ENCODE peak calls at places on chromosomes 16 and 17, in six cellular contexts. One of them, this sample, is unnamed.
A peak's percentile ranks its signal among the peaks of the same experiment; 100 is the strongest.

GRCh38 chr17:45977506-45977824 is 21.6 kb upstream of the STH start:
- DNase-seq in activated naive CD8-positive, alpha-beta T cell treated with anti-CD3 and anti-CD28 coated beads for 36 hours: no peak
- DNase-seq in NCI-H345: no peak
- DNase-seq in effector memory CD4-positive, alpha-beta T cell: no peak
- DNase-seq in SHP77: no peak
- DNase-seq in AG09319: no peak
- DNase-seq in this sample: no peak

GRCh38 chr16:49748322-49748721 is 107.6 kb downstream of the ZNF423 start:
- DNase-seq in SHP77: no peak
- DNase-seq in activated naive CD8-positive, alpha-beta T cell treated with anti-CD3 and anti-CD28 coated beads for 36 hours: peak; percentile 29
- DNase-seq in effector memory CD4-positive, alpha-beta T cell: no peak
- DNase-seq in NCI-H345: no peak
- DNase-seq in AG09319: no peak
- DNase-seq in this sample: no peak

GRCh38 chr17:33284022-33284421 is 9.1 kb downstream of the ASIC2 start:
- DNase-seq in AG09319: peak; percentile 68
- DNase-seq in activated naive CD8-positive, alpha-beta T cell treated with anti-CD3 and anti-CD28 coated beads for 36 hours: no peak
- DNase-seq in effector memory CD4-positive, alpha-beta T cell: no peak
- DNase-seq in SHP77: peak; percentile 71
- DNase-seq in NCI-H345: peak; percentile 30
- DNase-seq in this sample: peak; percentile 76

GRCh38 chr17:81221371-81221841 is 1.4 kb downstream of the CEP131 start:
- DNase-seq in activated naive CD8-positive, alpha-beta T cell treated with anti-CD3 and anti-CD28 coated beads for 36 hours: no peak
- DNase-seq in effector memory CD4-positive, alpha-beta T cell: no peak
- DNase-seq in NCI-H345: no peak
- DNase-seq in SHP77: no peak
- DNase-seq in AG09319: no peak
- DNase-seq in this sample: no peak

GRCh38 chr17:4005296-4006164 is 41.3 kb upstream of the ATP2A3 start:
- DNase-seq in NCI-H345: no peak
- DNase-seq in SHP77: no peak
- DNase-seq in effector memory CD4-positive, alpha-beta T cell: no peak
- DNase-seq in AG09319: no peak
- DNase-seq in activated naive CD8-positive, alpha-beta T cell treated with anti-CD3 and anti-CD28 coated beads for 36 hours: no peak
- DNase-seq in this sample: no peak

GRCh38 chr16:30459456-30459855 is 13.1 kb upstream of the ITGAL start:
- DNase-seq in SHP77: no peak
- DNase-seq in activated naive CD8-positive, alpha-beta T cell treated with anti-CD3 and anti-CD28 coated beads for 36 hours: no peak
- DNase-seq in NCI-H345: no peak
- DNase-seq in effector memory CD4-positive, alpha-beta T cell: no peak
- DNase-seq in AG09319: no peak
- DNase-seq in this sample: no peak

GRCh38 chr16:66335704-66336329 is 30.7 kb upstream of the CDH5 start:
- DNase-seq in AG09319: peak; percentile 18
- DNase-seq in NCI-H345: peak; percentile 94
- DNase-seq in effector memory CD4-positive, alpha-beta T cell: no peak
- DNase-seq in activated naive CD8-positive, alpha-beta T cell treated with anti-CD3 and anti-CD28 coated beads for 36 hours: no peak
- DNase-seq in SHP77: peak; percentile 82
- DNase-seq in this sample: no peak

GRCh38 chr16:80300876-80301275 is 239.9 kb upstream of the DYNLRB2 start:
- DNase-seq in activated naive CD8-positive, alpha-beta T cell treated with anti-CD3 and anti-CD28 coated beads for 36 hours: no peak
- DNase-seq in SHP77: no peak
- DNase-seq in NCI-H345: no peak
- DNase-seq in effector memory CD4-positive, alpha-beta T cell: no peak
- DNase-seq in AG09319: no peak
- DNase-seq in this sample: peak; percentile 30

GRCh38 chr16:56771558-56772279 is 41.8 kb downstream of the NUP93 start:
- DNase-seq in SHP77: no peak
- DNase-seq in activated naive CD8-positive, alpha-beta T cell treated with anti-CD3 and anti-CD28 coated beads for 36 hours: no peak
- DNase-seq in NCI-H345: no peak
- DNase-seq in AG09319: no peak
- DNase-seq in effector memory CD4-positive, alpha-beta T cell: no peak
- DNase-seq in this sample: no peak

GRCh38 chr16:12145918-12146317 is 169.4 kb downstream of the SNX29 start:
- DNase-seq in NCI-H345: no peak
- DNase-seq in AG09319: no peak
- DNase-seq in SHP77: no peak
- DNase-seq in effector memory CD4-positive, alpha-beta T cell: no peak
- DNase-seq in activated naive CD8-positive, alpha-beta T cell treated with anti-CD3 and anti-CD28 coated beads for 36 hours: no peak
- DNase-seq in this sample: no peak

GRCh38 chr17:42163696-42164407 is 9.1 kb upstream of the RAB5C start:
- DNase-seq in NCI-H345: no peak
- DNase-seq in effector memory CD4-positive, alpha-beta T cell: no peak
- DNase-seq in SHP77: no peak
- DNase-seq in AG09319: no peak
- DNase-seq in activated naive CD8-positive, alpha-beta T cell treated with anti-CD3 and anti-CD28 coated beads for 36 hours: no peak
- DNase-seq in this sample: no peak

GRCh38 chr17:82932146-82933005 is 92.6 kb upstream of the ZNF750 start:
- DNase-seq in effector memory CD4-positive, alpha-beta T cell: no peak
- DNase-seq in NCI-H345: no peak
- DNase-seq in SHP77: no peak
- DNase-seq in AG09319: peak; percentile 55
- DNase-seq in activated naive CD8-positive, alpha-beta T cell treated with anti-CD3 and anti-CD28 coated beads for 36 hours: no peak
- DNase-seq in this sample: no peak

GRCh38 chr17:7589891-7590611 is at the start of gene SOX15:
- DNase-seq in NCI-H345: no peak
- DNase-seq in activated naive CD8-positive, alpha-beta T cell treated with anti-CD3 and anti-CD28 coated beads for 36 hours: no peak
- DNase-seq in AG09319: no peak
- DNase-seq in SHP77: no peak
- DNase-seq in effector memory CD4-positive, alpha-beta T cell: no peak
- DNase-seq in this sample: no peak

GRCh38 chr16:57791156-57791902 is 11.0 kb downstream of the KIFC3 start:
- DNase-seq in effector memory CD4-positive, alpha-beta T cell: no peak
- DNase-seq in AG09319: no peak
- DNase-seq in activated naive CD8-positive, alpha-beta T cell treated with anti-CD3 and anti-CD28 coated beads for 36 hours: no peak
- DNase-seq in SHP77: no peak
- DNase-seq in NCI-H345: no peak
- DNase-seq in this sample: no peak

GRCh38 chr16:30663820-30664528 is 5.7 kb downstream of the FBRS start:
- DNase-seq in effector memory CD4-positive, alpha-beta T cell: no peak
- DNase-seq in activated naive CD8-positive, alpha-beta T cell treated with anti-CD3 and anti-CD28 coated beads for 36 hours: no peak
- DNase-seq in SHP77: no peak
- DNase-seq in AG09319: no peak
- DNase-seq in NCI-H345: no peak
- DNase-seq in this sample: no peak

GRCh38 chr17:48593840-48594411 is 347 bp upstream of the HOXB5 start:
- DNase-seq in NCI-H345: peak; percentile 98
- DNase-seq in AG09319: peak; percentile 12
- DNase-seq in effector memory CD4-positive, alpha-beta T cell: peak; percentile 67
- DNase-seq in activated naive CD8-positive, alpha-beta T cell treated with anti-CD3 and anti-CD28 coated beads for 36 hours: peak; percentile 87
- DNase-seq in SHP77: peak; percentile 95
- DNase-seq in this sample: peak; percentile 79

GRCh38 chr17:34859652-34860051 is 101.6 kb downstream of the CCT6B start:
- DNase-seq in NCI-H345: no peak
- DNase-seq in AG09319: no peak
- DNase-seq in effector memory CD4-positive, alpha-beta T cell: no peak
- DNase-seq in activated naive CD8-positive, alpha-beta T cell treated with anti-CD3 and anti-CD28 coated beads for 36 hours: no peak
- DNase-seq in SHP77: no peak
- DNase-seq in this sample: no peak

GRCh38 chr16:85650864-85651811 is 37.6 kb downstream of the GINS2 start:
- DNase-seq in activated naive CD8-positive, alpha-beta T cell treated with anti-CD3 and anti-CD28 coated beads for 36 hours: no peak
- DNase-seq in effector memory CD4-positive, alpha-beta T cell: no peak
- DNase-seq in SHP77: peak; percentile 80
- DNase-seq in NCI-H345: peak; percentile 70
- DNase-seq in AG09319: no peak
- DNase-seq in this sample: no peak

GRCh38 chr16:35506898-35507194 is 2047.4 kb downstream of the TP53TG3F start:
- DNase-seq in activated naive CD8-positive, alpha-beta T cell treated with anti-CD3 and anti-CD28 coated beads for 36 hours: no peak
- DNase-seq in effector memory CD4-positive, alpha-beta T cell: no peak
- DNase-seq in SHP77: peak; percentile 85
- DNase-seq in AG09319: no peak
- DNase-seq in NCI-H345: no peak
- DNase-seq in this sample: no peak

GRCh38 chr17:15274017-15274416 is 8.9 kb upstream of the PMP22 start:
- DNase-seq in SHP77: no peak
- DNase-seq in activated naive CD8-positive, alpha-beta T cell treated with anti-CD3 and anti-CD28 coated beads for 36 hours: no peak
- DNase-seq in AG09319: no peak
- DNase-seq in effector memory CD4-positive, alpha-beta T cell: no peak
- DNase-seq in NCI-H345: no peak
- DNase-seq in this sample: no peak

GRCh38 chr17:57617218-57617617 is 127.9 kb downstream of the CCDC182 start:
- DNase-seq in AG09319: no peak
- DNase-seq in activated naive CD8-positive, alpha-beta T cell treated with anti-CD3 and anti-CD28 coated beads for 36 hours: no peak
- DNase-seq in NCI-H345: no peak
- DNase-seq in effector memory CD4-positive, alpha-beta T cell: no peak
- DNase-seq in SHP77: no peak
- DNase-seq in this sample: no peak

GRCh38 chr16:29962344-29962994 is 590 bp downstream of the TMEM219 start:
- DNase-seq in AG09319: no peak
- DNase-seq in SHP77: no peak
- DNase-seq in activated naive CD8-positive, alpha-beta T cell treated with anti-CD3 and anti-CD28 coated beads for 36 hours: no peak
- DNase-seq in NCI-H345: no peak
- DNase-seq in effector memory CD4-positive, alpha-beta T cell: no peak
- DNase-seq in this sample: no peak

GRCh38 chr17:75033346-75034235 is 13.2 kb downstream of the ATP5PD start:
- DNase-seq in AG09319: peak; percentile 86
- DNase-seq in activated naive CD8-positive, alpha-beta T cell treated with anti-CD3 and anti-CD28 coated beads for 36 hours: peak; percentile 88
- DNase-seq in effector memory CD4-positive, alpha-beta T cell: peak; percentile 76
- DNase-seq in NCI-H345: peak; percentile 97
- DNase-seq in SHP77: peak; percentile 91
- DNase-seq in this sample: peak; percentile 95

GRCh38 chr16:933581-933980 is 37.2 kb downstream of the LMF1 start:
- DNase-seq in effector memory CD4-positive, alpha-beta T cell: no peak
- DNase-seq in activated naive CD8-positive, alpha-beta T cell treated with anti-CD3 and anti-CD28 coated beads for 36 hours: no peak
- DNase-seq in AG09319: no peak
- DNase-seq in NCI-H345: no peak
- DNase-seq in SHP77: no peak
- DNase-seq in this sample: no peak

GRCh38 chr16:10296956-10297340 is 88.9 kb upstream of the ATF7IP2 start:
- DNase-seq in AG09319: no peak
- DNase-seq in effector memory CD4-positive, alpha-beta T cell: no peak
- DNase-seq in NCI-H345: no peak
- DNase-seq in activated naive CD8-positive, alpha-beta T cell treated with anti-CD3 and anti-CD28 coated beads for 36 hours: no peak
- DNase-seq in SHP77: no peak
- DNase-seq in this sample: no peak

GRCh38 chr17:2054262-2054739 is 602 bp upstream of the HIC1 start:
- DNase-seq in NCI-H345: peak; percentile 42
- DNase-seq in AG09319: no peak
- DNase-seq in SHP77: peak; percentile 62
- DNase-seq in effector memory CD4-positive, alpha-beta T cell: no peak
- DNase-seq in activated naive CD8-positive, alpha-beta T cell treated with anti-CD3 and anti-CD28 coated beads for 36 hours: peak; percentile 72
- DNase-seq in this sample: no peak

GRCh38 chr16:90046122-90046970 is 27.1 kb upstream of the DBNDD1 start:
- DNase-seq in SHP77: peak; percentile 89
- DNase-seq in activated naive CD8-positive, alpha-beta T cell treated with anti-CD3 and anti-CD28 coated beads for 36 hours: no peak
- DNase-seq in AG09319: no peak
- DNase-seq in NCI-H345: peak; percentile 49
- DNase-seq in effector memory CD4-positive, alpha-beta T cell: no peak
- DNase-seq in this sample: no peak

GRCh38 chr16:29992371-29992967 is 2.9 kb downstream of the HIRIP3 start:
- DNase-seq in AG09319: no peak
- DNase-seq in SHP77: no peak
- DNase-seq in NCI-H345: no peak
- DNase-seq in effector memory CD4-positive, alpha-beta T cell: no peak
- DNase-seq in activated naive CD8-positive, alpha-beta T cell treated with anti-CD3 and anti-CD28 coated beads for 36 hours: no peak
- DNase-seq in this sample: no peak

GRCh38 chr17:39640493-39641118 is 3.7 kb downstream of the STARD3 start:
- DNase-seq in effector memory CD4-positive, alpha-beta T cell: no peak
- DNase-seq in SHP77: no peak
- DNase-seq in activated naive CD8-positive, alpha-beta T cell treated with anti-CD3 and anti-CD28 coated beads for 36 hours: no peak
- DNase-seq in AG09319: no peak
- DNase-seq in NCI-H345: no peak
- DNase-seq in this sample: no peak

GRCh38 chr16:50280932-50281331 is 14.6 kb downstream of the ADCY7 start:
- DNase-seq in SHP77: no peak
- DNase-seq in NCI-H345: no peak
- DNase-seq in AG09319: no peak
- DNase-seq in activated naive CD8-positive, alpha-beta T cell treated with anti-CD3 and anti-CD28 coated beads for 36 hours: no peak
- DNase-seq in effector memory CD4-positive, alpha-beta T cell: no peak
- DNase-seq in this sample: no peak

GRCh38 chr17:72385482-72385881 is 264.7 kb downstream of the SOX9 start:
- DNase-seq in AG09319: no peak
- DNase-seq in SHP77: no peak
- DNase-seq in activated naive CD8-positive, alpha-beta T cell treated with anti-CD3 and anti-CD28 coated beads for 36 hours: no peak
- DNase-seq in effector memory CD4-positive, alpha-beta T cell: no peak
- DNase-seq in NCI-H345: no peak
- DNase-seq in this sample: no peak

GRCh38 chr16:30782486-30783279 is 4.3 kb downstream of the ZNF629 start:
- DNase-seq in activated naive CD8-positive, alpha-beta T cell treated with anti-CD3 and anti-CD28 coated beads for 36 hours: no peak
- DNase-seq in SHP77: no peak
- DNase-seq in effector memory CD4-positive, alpha-beta T cell: no peak
- DNase-seq in NCI-H345: no peak
- DNase-seq in AG09319: no peak
- DNase-seq in this sample: no peak

GRCh38 chr17:73121513-73121912 is 29.0 kb upstream of the SLC39A11 start:
- DNase-seq in SHP77: no peak
- DNase-seq in activated naive CD8-positive, alpha-beta T cell treated with anti-CD3 and anti-CD28 coated beads for 36 hours: no peak
- DNase-seq in NCI-H345: no peak
- DNase-seq in AG09319: no peak
- DNase-seq in effector memory CD4-positive, alpha-beta T cell: no peak
- DNase-seq in this sample: no peak

GRCh38 chr16:82655315-82655714 is 28.5 kb downstream of the CDH13 start:
- DNase-seq in activated naive CD8-positive, alpha-beta T cell treated with anti-CD3 and anti-CD28 coated beads for 36 hours: peak; percentile 57
- DNase-seq in SHP77: no peak
- DNase-seq in NCI-H345: no peak
- DNase-seq in AG09319: no peak
- DNase-seq in effector memory CD4-positive, alpha-beta T cell: peak; percentile 78
- DNase-seq in this sample: no peak

GRCh38 chr16:490768-491167 is 36.7 kb upstream of the CAPN15 start:
- DNase-seq in effector memory CD4-positive, alpha-beta T cell: no peak
- DNase-seq in activated naive CD8-positive, alpha-beta T cell treated with anti-CD3 and anti-CD28 coated beads for 36 hours: no peak
- DNase-seq in AG09319: no peak
- DNase-seq in SHP77: no peak
- DNase-seq in NCI-H345: no peak
- DNase-seq in this sample: no peak

GRCh38 chr16:52676951-52677350 is 130.0 kb upstream of the TOX3 start:
- DNase-seq in activated naive CD8-positive, alpha-beta T cell treated with anti-CD3 and anti-CD28 coated beads for 36 hours: no peak
- DNase-seq in AG09319: no peak
- DNase-seq in effector memory CD4-positive, alpha-beta T cell: no peak
- DNase-seq in NCI-H345: no peak
- DNase-seq in SHP77: no peak
- DNase-seq in this sample: no peak

GRCh38 chr17:41446806-41447205 is 6.0 kb upstream of the KRT38 start:
- DNase-seq in NCI-H345: no peak
- DNase-seq in activated naive CD8-positive, alpha-beta T cell treated with anti-CD3 and anti-CD28 coated beads for 36 hours: no peak
- DNase-seq in SHP77: no peak
- DNase-seq in AG09319: no peak
- DNase-seq in effector memory CD4-positive, alpha-beta T cell: no peak
- DNase-seq in this sample: no peak

GRCh38 chr16:11162571-11163268 is 93.3 kb downstream of the SOCS1 start:
- DNase-seq in NCI-H345: no peak
- DNase-seq in SHP77: no peak
- DNase-seq in AG09319: no peak
- DNase-seq in effector memory CD4-positive, alpha-beta T cell: no peak
- DNase-seq in activated naive CD8-positive, alpha-beta T cell treated with anti-CD3 and anti-CD28 coated beads for 36 hours: no peak
- DNase-seq in this sample: no peak

GRCh38 chr16:86939609-86940008 is 361.3 kb downstream of the FOXL1 start:
- DNase-seq in AG09319: no peak
- DNase-seq in SHP77: no peak
- DNase-seq in NCI-H345: no peak
- DNase-seq in effector memory CD4-positive, alpha-beta T cell: no peak
- DNase-seq in activated naive CD8-positive, alpha-beta T cell treated with anti-CD3 and anti-CD28 coated beads for 36 hours: no peak
- DNase-seq in this sample: no peak

GRCh38 chr17:49402706-49403105 is 12.0 kb downstream of the PHB1 start:
- DNase-seq in activated naive CD8-positive, alpha-beta T cell treated with anti-CD3 and anti-CD28 coated beads for 36 hours: no peak
- DNase-seq in AG09319: no peak
- DNase-seq in effector memory CD4-positive, alpha-beta T cell: no peak
- DNase-seq in NCI-H345: no peak
- DNase-seq in SHP77: no peak
- DNase-seq in this sample: no peak